ENCODE peak calls at places on chromosomes 13 and 19, in nine cellular contexts. One of them, this sample, is unnamed.

GRCh38 chr19:29040951-29041350 is 172.0 kb downstream of the UQCRFS1 start:
- DNase-seq in hippocampal formation: no peak
- DNase-seq in ascending aorta: no peak
- DNase-seq in AG04449: no peak
- DNase-seq in C1 segment of cervical spinal cord: no peak
- DNase-seq in brain pericyte: no peak
- DNase-seq in HEK293T: no peak
- DNase-seq in posterior cingulate gyrus: no peak
- DNase-seq in Peyer's patch: no peak
- DNase-seq in this sample: no peak

GRCh38 chr13:112722433-112723250 is 32.8 kb downstream of the ATP11A start:
- DNase-seq in hippocampal formation: no peak
- DNase-seq in ascending aorta: no peak
- DNase-seq in AG04449: no peak
- DNase-seq in C1 segment of cervical spinal cord: no peak
- DNase-seq in brain pericyte: no peak
- DNase-seq in HEK293T: no peak
- DNase-seq in posterior cingulate gyrus: peak; percentile 52
- DNase-seq in Peyer's patch: peak; percentile 56
- DNase-seq in this sample: no peak

GRCh38 chr13:60326273-60326672 is 70.7 kb upstream of the TDRD3 start:
- DNase-seq in hippocampal formation: no peak
- DNase-seq in ascending aorta: no peak
- DNase-seq in AG04449: no peak
- DNase-seq in C1 segment of cervical spinal cord: no peak
- DNase-seq in brain pericyte: no peak
- DNase-seq in HEK293T: no peak
- DNase-seq in posterior cingulate gyrus: no peak
- DNase-seq in Peyer's patch: no peak
- DNase-seq in this sample: no peak

GRCh38 chr19:10566658-10567410 is 1.0 kb upstream of the KRI1 start:
- DNase-seq in hippocampal formation: no peak
- DNase-seq in ascending aorta: no peak
- DNase-seq in AG04449: no peak
- DNase-seq in C1 segment of cervical spinal cord: no peak
- DNase-seq in brain pericyte: no peak
- DNase-seq in HEK293T: no peak
- DNase-seq in posterior cingulate gyrus: no peak
- DNase-seq in Peyer's patch: no peak
- DNase-seq in this sample: peak; percentile 41

GRCh38 chr19:10670876-10671804 is 17.0 kb downstream of the ILF3 start:
- DNase-seq in hippocampal formation: no peak
- DNase-seq in ascending aorta: no peak
- DNase-seq in AG04449: no peak
- DNase-seq in C1 segment of cervical spinal cord: no peak
- DNase-seq in brain pericyte: no peak
- DNase-seq in HEK293T: no peak
- DNase-seq in posterior cingulate gyrus: peak; percentile 66
- DNase-seq in Peyer's patch: no peak
- DNase-seq in this sample: no peak

GRCh38 chr13:21256351-21256761 is 79.9 kb downstream of the MRPL57 start:
- DNase-seq in hippocampal formation: no peak
- DNase-seq in ascending aorta: no peak
- DNase-seq in AG04449: no peak
- DNase-seq in C1 segment of cervical spinal cord: no peak
- DNase-seq in brain pericyte: no peak
- DNase-seq in HEK293T: no peak
- DNase-seq in posterior cingulate gyrus: peak; percentile 70
- DNase-seq in Peyer's patch: no peak
- DNase-seq in this sample: no peak

GRCh38 chr13:101390461-101390860 is 25.8 kb downstream of the NALCN start:
- DNase-seq in hippocampal formation: no peak
- DNase-seq in ascending aorta: no peak
- DNase-seq in AG04449: no peak
- DNase-seq in C1 segment of cervical spinal cord: no peak
- DNase-seq in brain pericyte: no peak
- DNase-seq in HEK293T: no peak
- DNase-seq in posterior cingulate gyrus: no peak
- DNase-seq in Peyer's patch: no peak
- DNase-seq in this sample: no peak

GRCh38 chr19:6402834-6403608 is 10.1 kb upstream of the GTF2F1 start:
- DNase-seq in hippocampal formation: peak; percentile 82
- DNase-seq in ascending aorta: no peak
- DNase-seq in AG04449: peak; percentile 16
- DNase-seq in C1 segment of cervical spinal cord: peak; percentile 3
- DNase-seq in brain pericyte: no peak
- DNase-seq in HEK293T: no peak
- DNase-seq in posterior cingulate gyrus: peak; percentile 98
- DNase-seq in Peyer's patch: peak; percentile 86
- DNase-seq in this sample: peak; percentile 84

GRCh38 chr13:45846681-45847080 is 4.9 kb downstream of the SIAH3 start:
- DNase-seq in hippocampal formation: no peak
- DNase-seq in ascending aorta: no peak
- DNase-seq in AG04449: no peak
- DNase-seq in C1 segment of cervical spinal cord: no peak
- DNase-seq in brain pericyte: no peak
- DNase-seq in HEK293T: no peak
- DNase-seq in posterior cingulate gyrus: no peak
- DNase-seq in Peyer's patch: no peak
- DNase-seq in this sample: no peak

GRCh38 chr13:32302461-32302860 is 12.7 kb downstream of the ZAR1L start:
- DNase-seq in hippocampal formation: no peak
- DNase-seq in ascending aorta: no peak
- DNase-seq in AG04449: no peak
- DNase-seq in C1 segment of cervical spinal cord: no peak
- DNase-seq in brain pericyte: no peak
- DNase-seq in HEK293T: no peak
- DNase-seq in posterior cingulate gyrus: no peak
- DNase-seq in Peyer's patch: no peak
- DNase-seq in this sample: no peak

GRCh38 chr19:55696301-55697068 is 21.5 kb downstream of the EPN1 start:
- DNase-seq in hippocampal formation: no peak
- DNase-seq in ascending aorta: no peak
- DNase-seq in AG04449: no peak
- DNase-seq in C1 segment of cervical spinal cord: no peak
- DNase-seq in brain pericyte: no peak
- DNase-seq in HEK293T: no peak
- DNase-seq in posterior cingulate gyrus: peak; percentile 81
- DNase-seq in Peyer's patch: no peak
- DNase-seq in this sample: no peak

GRCh38 chr19:5343848-5344247 is 3.2 kb upstream of the PTPRS start:
- DNase-seq in hippocampal formation: no peak
- DNase-seq in ascending aorta: no peak
- DNase-seq in AG04449: no peak
- DNase-seq in C1 segment of cervical spinal cord: no peak
- DNase-seq in brain pericyte: no peak
- DNase-seq in HEK293T: no peak
- DNase-seq in posterior cingulate gyrus: peak; percentile 47
- DNase-seq in Peyer's patch: no peak
- DNase-seq in this sample: no peak

GRCh38 chr13:78012046-78012445 is 93.4 kb upstream of the EDNRB start:
- DNase-seq in hippocampal formation: no peak
- DNase-seq in ascending aorta: no peak
- DNase-seq in AG04449: no peak
- DNase-seq in C1 segment of cervical spinal cord: no peak
- DNase-seq in brain pericyte: no peak
- DNase-seq in HEK293T: no peak
- DNase-seq in posterior cingulate gyrus: no peak
- DNase-seq in Peyer's patch: no peak
- DNase-seq in this sample: no peak

GRCh38 chr13:64158910-64159309 is 2743.3 kb upstream of the PCDH20 start:
- DNase-seq in hippocampal formation: no peak
- DNase-seq in ascending aorta: no peak
- DNase-seq in AG04449: no peak
- DNase-seq in C1 segment of cervical spinal cord: no peak
- DNase-seq in brain pericyte: no peak
- DNase-seq in HEK293T: no peak
- DNase-seq in posterior cingulate gyrus: no peak
- DNase-seq in Peyer's patch: no peak
- DNase-seq in this sample: no peak

GRCh38 chr19:13057147-13057572 is 45.5 kb downstream of the LYL1 start:
- DNase-seq in hippocampal formation: no peak
- DNase-seq in ascending aorta: no peak
- DNase-seq in AG04449: no peak
- DNase-seq in C1 segment of cervical spinal cord: no peak
- DNase-seq in brain pericyte: no peak
- DNase-seq in HEK293T: no peak
- DNase-seq in posterior cingulate gyrus: no peak
- DNase-seq in Peyer's patch: no peak
- DNase-seq in this sample: no peak

GRCh38 chr19:31306006-31306753 is 43.1 kb downstream of the TSHZ3 start:
- DNase-seq in hippocampal formation: no peak
- DNase-seq in ascending aorta: no peak
- DNase-seq in AG04449: no peak
- DNase-seq in C1 segment of cervical spinal cord: no peak
- DNase-seq in brain pericyte: no peak
- DNase-seq in HEK293T: no peak
- DNase-seq in posterior cingulate gyrus: peak; percentile 68
- DNase-seq in Peyer's patch: no peak
- DNase-seq in this sample: no peak

GRCh38 chr19:56639217-56639616 is 3.7 kb upstream of the SMIM17 start:
- DNase-seq in hippocampal formation: no peak
- DNase-seq in ascending aorta: no peak
- DNase-seq in AG04449: no peak
- DNase-seq in C1 segment of cervical spinal cord: no peak
- DNase-seq in brain pericyte: no peak
- DNase-seq in HEK293T: no peak
- DNase-seq in posterior cingulate gyrus: no peak
- DNase-seq in Peyer's patch: no peak
- DNase-seq in this sample: no peak

GRCh38 chr19:16376649-16377048 is 52.0 kb downstream of the KLF2 start:
- DNase-seq in hippocampal formation: no peak
- DNase-seq in ascending aorta: no peak
- DNase-seq in AG04449: no peak
- DNase-seq in C1 segment of cervical spinal cord: no peak
- DNase-seq in brain pericyte: no peak
- DNase-seq in HEK293T: peak; percentile 57
- DNase-seq in posterior cingulate gyrus: peak; percentile 82
- DNase-seq in Peyer's patch: peak; percentile 44
- DNase-seq in this sample: no peak

GRCh38 chr19:58569943-58570670 is 3.0 kb downstream of the MZF1 start:
- DNase-seq in hippocampal formation: no peak
- DNase-seq in ascending aorta: no peak
- DNase-seq in AG04449: no peak
- DNase-seq in C1 segment of cervical spinal cord: no peak
- DNase-seq in brain pericyte: no peak
- DNase-seq in HEK293T: no peak
- DNase-seq in posterior cingulate gyrus: peak; percentile 76
- DNase-seq in Peyer's patch: peak; percentile 39
- DNase-seq in this sample: peak; percentile 8

GRCh38 chr13:113948034-113948742 is 25.7 kb downstream of the C13orf46 start:
- DNase-seq in hippocampal formation: no peak
- DNase-seq in ascending aorta: no peak
- DNase-seq in AG04449: no peak
- DNase-seq in C1 segment of cervical spinal cord: no peak
- DNase-seq in brain pericyte: no peak
- DNase-seq in HEK293T: no peak
- DNase-seq in posterior cingulate gyrus: peak; percentile 63
- DNase-seq in Peyer's patch: no peak
- DNase-seq in this sample: no peak

GRCh38 chr13:98838776-98839175 is 86.3 kb upstream of the SLC15A1 start:
- DNase-seq in hippocampal formation: no peak
- DNase-seq in ascending aorta: no peak
- DNase-seq in AG04449: no peak
- DNase-seq in C1 segment of cervical spinal cord: no peak
- DNase-seq in brain pericyte: no peak
- DNase-seq in HEK293T: no peak
- DNase-seq in posterior cingulate gyrus: no peak
- DNase-seq in Peyer's patch: no peak
- DNase-seq in this sample: no peak

GRCh38 chr19:44111910-44112463 is 1.2 kb upstream of the ZNF225 start:
- DNase-seq in hippocampal formation: peak; percentile 1
- DNase-seq in ascending aorta: no peak
- DNase-seq in AG04449: peak; percentile 73
- DNase-seq in C1 segment of cervical spinal cord: no peak
- DNase-seq in brain pericyte: peak; percentile 11
- DNase-seq in HEK293T: no peak
- DNase-seq in posterior cingulate gyrus: no peak
- DNase-seq in Peyer's patch: no peak
- DNase-seq in this sample: no peak

GRCh38 chr13:43720780-43721397 is 65.9 kb downstream of the ENOX1 start:
- DNase-seq in hippocampal formation: no peak
- DNase-seq in ascending aorta: no peak
- DNase-seq in AG04449: no peak
- DNase-seq in C1 segment of cervical spinal cord: no peak
- DNase-seq in brain pericyte: peak; percentile 5
- DNase-seq in HEK293T: no peak
- DNase-seq in posterior cingulate gyrus: no peak
- DNase-seq in Peyer's patch: no peak
- DNase-seq in this sample: no peak

GRCh38 chr19:32909257-32909656 is 39.7 kb upstream of the SLC7A9 start:
- DNase-seq in hippocampal formation: no peak
- DNase-seq in ascending aorta: no peak
- DNase-seq in AG04449: no peak
- DNase-seq in C1 segment of cervical spinal cord: no peak
- DNase-seq in brain pericyte: no peak
- DNase-seq in HEK293T: no peak
- DNase-seq in posterior cingulate gyrus: no peak
- DNase-seq in Peyer's patch: no peak
- DNase-seq in this sample: no peak

GRCh38 chr19:53771133-53771532 is 53.0 kb downstream of the NLRP12 start:
- DNase-seq in hippocampal formation: no peak
- DNase-seq in ascending aorta: no peak
- DNase-seq in AG04449: no peak
- DNase-seq in C1 segment of cervical spinal cord: no peak
- DNase-seq in brain pericyte: no peak
- DNase-seq in HEK293T: no peak
- DNase-seq in posterior cingulate gyrus: no peak
- DNase-seq in Peyer's patch: no peak
- DNase-seq in this sample: no peak

GRCh38 chr19:11197291-11198174 is at the start of gene KANK2:
- DNase-seq in hippocampal formation: peak; percentile 69
- DNase-seq in ascending aorta: peak; percentile 39
- DNase-seq in AG04449: no peak
- DNase-seq in C1 segment of cervical spinal cord: peak; percentile 75
- DNase-seq in brain pericyte: peak; percentile 51
- DNase-seq in HEK293T: peak; percentile 97
- DNase-seq in posterior cingulate gyrus: peak; percentile 96
- DNase-seq in Peyer's patch: peak; percentile 95
- DNase-seq in this sample: peak; percentile 90

GRCh38 chr19:6772028-6772865 is at the start of gene VAV1:
- DNase-seq in hippocampal formation: peak; percentile 15
- DNase-seq in ascending aorta: peak; percentile 21
- DNase-seq in AG04449: no peak
- DNase-seq in C1 segment of cervical spinal cord: no peak
- DNase-seq in brain pericyte: no peak
- DNase-seq in HEK293T: no peak
- DNase-seq in posterior cingulate gyrus: peak; percentile 79
- DNase-seq in Peyer's patch: peak; percentile 68
- DNase-seq in this sample: peak; percentile 84

GRCh38 chr19:3046621-3047306 is 15.5 kb downstream of the TLE5 start:
- DNase-seq in hippocampal formation: no peak
- DNase-seq in ascending aorta: no peak
- DNase-seq in AG04449: no peak
- DNase-seq in C1 segment of cervical spinal cord: no peak
- DNase-seq in brain pericyte: no peak
- DNase-seq in HEK293T: peak; percentile 55
- DNase-seq in posterior cingulate gyrus: no peak
- DNase-seq in Peyer's patch: no peak
- DNase-seq in this sample: peak; percentile 39

GRCh38 chr13:66845393-66845792 is 384.7 kb downstream of the PCDH9 start:
- DNase-seq in hippocampal formation: no peak
- DNase-seq in ascending aorta: no peak
- DNase-seq in AG04449: no peak
- DNase-seq in C1 segment of cervical spinal cord: no peak
- DNase-seq in brain pericyte: no peak
- DNase-seq in HEK293T: no peak
- DNase-seq in posterior cingulate gyrus: peak; percentile 74
- DNase-seq in Peyer's patch: no peak
- DNase-seq in this sample: no peak

GRCh38 chr13:40762849-40763248 is 8.1 kb downstream of the MRPS31 start:
- DNase-seq in hippocampal formation: no peak
- DNase-seq in ascending aorta: no peak
- DNase-seq in AG04449: no peak
- DNase-seq in C1 segment of cervical spinal cord: no peak
- DNase-seq in brain pericyte: no peak
- DNase-seq in HEK293T: no peak
- DNase-seq in posterior cingulate gyrus: no peak
- DNase-seq in Peyer's patch: no peak
- DNase-seq in this sample: no peak

GRCh38 chr19:51607077-51607476 is 23.1 kb downstream of the SIGLEC5 start:
- DNase-seq in hippocampal formation: no peak
- DNase-seq in ascending aorta: no peak
- DNase-seq in AG04449: no peak
- DNase-seq in C1 segment of cervical spinal cord: no peak
- DNase-seq in brain pericyte: no peak
- DNase-seq in HEK293T: no peak
- DNase-seq in posterior cingulate gyrus: no peak
- DNase-seq in Peyer's patch: no peak
- DNase-seq in this sample: peak; percentile 66

This sample was measured in transverse colon.